ENCODE peak calls at places on chromosomes 3 and 15, in four cellular contexts. D is NCI-H1105, Y is ascending aorta, V is DMS153. L is an unnamed sample.

GRCh38 chr15:99253381-99254090 is 2.3 kb downstream of the LRRC28 start:
- DNase-seq in D (no peak), Y (no peak), V (no peak), L (no peak)

GRCh38 chr15:59376735-59377134 is 4.1 kb upstream of the MYO1E start:
- DNase-seq in D (no peak), Y (no peak), V (no peak), L (no peak)

GRCh38 chr15:73677146-73677607 is 7.0 kb upstream of the CD276 start:
- DNase-seq in D (peak), Y (no peak), V (peak), L (peak)

GRCh38 chr15:47157827-47158226 is 559.5 kb upstream of the SEMA6D start:
- DNase-seq in D (no peak), Y (no peak), V (no peak), L (no peak)

GRCh38 chr3:15535757-15536156 is 14.3 kb upstream of the COLQ start:
- DNase-seq in D (no peak), Y (no peak), V (no peak), L (no peak)

GRCh38 chr3:124131158-124132115 is 139.5 kb upstream of the ROPN1 start:
- DNase-seq in D (no peak), Y (peak), V (no peak), L (no peak)

GRCh38 chr15:40087095-40087805 is 21.4 kb downstream of the BMF start:
- DNase-seq in D (no peak), Y (no peak), V (no peak), L (no peak)

GRCh38 chr15:94041731-94042130 is 189.6 kb upstream of the MCTP2 start:
- DNase-seq in D (no peak), Y (no peak), V (no peak), L (no peak)

GRCh38 chr15:31031471-31032064 is 40.1 kb upstream of the MTMR10 start:
- DNase-seq in D (no peak), Y (no peak), V (no peak), L (no peak)

GRCh38 chr3:12911881-12912415 is 70.6 kb upstream of the RPL32 start:
- DNase-seq in D (no peak), Y (no peak), V (no peak), L (no peak)

GRCh38 chr3:62109534-62109933 is 263.8 kb downstream of the FEZF2 start:
- DNase-seq in D (no peak), Y (peak), V (no peak), L (no peak)

GRCh38 chr3:188796122-188796631 is 375.6 kb upstream of the TPRG1 start:
- DNase-seq in D (no peak), Y (no peak), V (no peak), L (no peak)

GRCh38 chr3:177440456-177441105 is 243.3 kb upstream of the TBL1XR1 start:
- DNase-seq in D (no peak), Y (no peak), V (no peak), L (no peak)

GRCh38 chr3:171349392-171349791 is 110.8 kb downstream of the TNIK start:
- DNase-seq in D (no peak), Y (no peak), V (no peak), L (no peak)

GRCh38 chr3:38843898-38844297 is 27.9 kb upstream of the SCN10A start:
- DNase-seq in D (no peak), Y (no peak), V (no peak), L (no peak)

GRCh38 chr3:150913174-150913922 is 8.1 kb upstream of the MINDY4B start:
- DNase-seq in D (no peak), Y (no peak), V (no peak), L (no peak)

GRCh38 chr3:88149146-88149515 is 628 bp upstream of the C3orf38 start:
- DNase-seq in D (peak), Y (no peak), V (no peak), L (peak)

GRCh38 chr3:79019137-79019923 is 748.5 kb downstream of the ROBO1 start:
- DNase-seq in D (peak), Y (peak), V (peak), L (peak)

GRCh38 chr15:89680282-89680873 is 1.2 kb upstream of the PLIN1 start:
- DNase-seq in D (no peak), Y (no peak), V (peak), L (peak)

GRCh38 chr3:72595927-72596610 is 252.2 kb downstream of the SHQ1 start:
- DNase-seq in D (no peak), Y (no peak), V (no peak), L (no peak)

GRCh38 chr3:71035314-71035713 is 548.2 kb downstream of the FOXP1 start:
- DNase-seq in D (no peak), Y (no peak), V (no peak), L (no peak)

GRCh38 chr3:100120693-100121092 is 6.4 kb upstream of the FILIP1L start:
- DNase-seq in D (no peak), Y (no peak), V (no peak), L (no peak)

GRCh38 chr3:1616715-1617114 is 482.0 kb upstream of the CNTN4 start:
- DNase-seq in D (no peak), Y (no peak), V (no peak), L (peak)

GRCh38 chr3:196197524-196197923 is 13.7 kb downstream of the ZDHHC19 start:
- DNase-seq in D (no peak), Y (no peak), V (no peak), L (no peak)

GRCh38 chr3:42031808-42032475 is 59.2 kb upstream of the TRAK1 start:
- DNase-seq in D (no peak), Y (no peak), V (no peak), L (no peak)